ENCODE peak calls at places on chromosomes 2 and 18, in eight cellular contexts. C, E, W, M, R, J, D and V are unnamed samples.

GRCh38 chr18:24791736-24792135 is 331.3 kb downstream of the HRH4 start:
- DNase-seq in J (peak), C (no peak), W (no peak), M (no peak), R (no peak), D (no peak), E (no peak), V (no peak)

GRCh38 chr2:231181848-231182247 is 16.6 kb upstream of the ARMC9 start:
- DNase-seq in J (no peak), R (no peak), D (peak), E (no peak), W (no peak), M (no peak), C (peak), V (no peak)

GRCh38 chr2:120632796-120633646 is 102.6 kb upstream of the GLI2 start:
- DNase-seq in R (no peak), W (no peak), E (no peak), J (peak), M (no peak), D (no peak), C (no peak), V (no peak)

GRCh38 chr2:210955591-210955990 is 399.2 kb downstream of the CPS1 start:
- DNase-seq in D (no peak), W (no peak), R (no peak), M (no peak), J (no peak), C (no peak), E (no peak), V (no peak)

GRCh38 chr18:48314694-48315093 is 94.5 kb downstream of the ZBTB7C start:
- DNase-seq in E (no peak), R (no peak), W (no peak), M (no peak), D (no peak), C (no peak), J (peak), V (no peak)

GRCh38 chr2:167946367-167946955 is 300.9 kb downstream of the STK39 start:
- DNase-seq in J (peak), R (no peak), E (no peak), D (no peak), W (no peak), M (no peak), C (no peak), V (no peak)

GRCh38 chr2:174522553-174522952 is 35.7 kb upstream of the GPR155 start:
- DNase-seq in D (peak), M (no peak), R (no peak), J (no peak), W (no peak), E (no peak), C (peak), V (no peak)

GRCh38 chr18:35868919-35869318 is 103.6 kb upstream of the RMP24 start:
- DNase-seq in M (no peak), W (no peak), J (no peak), E (no peak), R (no peak), C (no peak), D (no peak), V (no peak)

GRCh38 chr2:45892757-45893156 is 241.3 kb downstream of the PRKCE start:
- DNase-seq in M (no peak), J (no peak), R (no peak), D (no peak), E (no peak), C (no peak), W (no peak), V (no peak)

GRCh38 chr2:64692401-64692800 is 38.7 kb upstream of the SERTAD2 start:
- DNase-seq in D (no peak), E (no peak), W (no peak), M (no peak), C (no peak), J (no peak), R (no peak), V (no peak)

GRCh38 chr2:19835818-19836281 is 65.9 kb downstream of the TTC32 start:
- DNase-seq in D (no peak), J (no peak), C (no peak), W (no peak), R (no peak), M (no peak), E (no peak), V (no peak)

GRCh38 chr2:214706986-214707385 is 102.5 kb downstream of the BARD1 start:
- DNase-seq in E (no peak), D (no peak), J (no peak), W (no peak), M (no peak), C (no peak), R (no peak), V (no peak)

GRCh38 chr18:74582642-74583041 is 15.0 kb upstream of the ZNF407 start:
- DNase-seq in E (no peak), J (no peak), D (no peak), R (no peak), M (no peak), W (no peak), C (peak), V (no peak)

GRCh38 chr2:43323810-43324588 is 97.6 kb upstream of the ZFP36L2 start:
- DNase-seq in M (no peak), D (no peak), R (no peak), C (no peak), J (no peak), E (no peak), W (no peak), V (no peak)

GRCh38 chr2:216792222-216793001 is 67.5 kb downstream of the TNP1 start:
- DNase-seq in E (no peak), D (no peak), R (no peak), M (no peak), W (no peak), C (no peak), J (no peak), V (peak)

GRCh38 chr2:197125000-197125399 is 185.6 kb downstream of the ANKRD44 start:
- DNase-seq in M (peak), J (no peak), E (no peak), C (no peak), D (no peak), W (no peak), R (no peak), V (no peak)

GRCh38 chr18:47342566-47342965 is 91.1 kb upstream of the SKOR2 start:
- DNase-seq in C (no peak), W (no peak), M (no peak), D (no peak), R (no peak), J (no peak), E (no peak), V (no peak)

GRCh38 chr2:217248312-217248935 is 388.6 kb upstream of the TNP1 start:
- DNase-seq in J (peak), D (peak), C (peak), R (no peak), M (peak), E (no peak), W (no peak), V (no peak)

GRCh38 chr2:38783586-38783985 is 5.6 kb downstream of the GEMIN6 start:
- DNase-seq in R (no peak), J (no peak), D (no peak), M (no peak), W (no peak), C (no peak), E (no peak), V (no peak)

GRCh38 chr18:74420491-74420890 is 36.6 kb downstream of the DIPK1C start:
- DNase-seq in J (no peak), W (no peak), C (no peak), E (no peak), R (no peak), M (no peak), D (no peak), V (no peak)

GRCh38 chr2:15031745-15032240 is 399.3 kb downstream of the LRATD1 start:
- DNase-seq in R (no peak), D (peak), E (no peak), C (no peak), M (no peak), J (no peak), W (no peak), V (peak)

GRCh38 chr2:64485302-64485701 is 31.3 kb downstream of the LGALSL start:
- DNase-seq in J (no peak), D (no peak), E (no peak), C (no peak), W (no peak), R (no peak), M (no peak), V (no peak)